ENCODE peak calls at places on chromosome 1, in eight cellular contexts. One of them, this sample, is unnamed.

GRCh38 chr1:238783633-238784032 is 602.7 kb upstream of the CHRM3 start:
- DNase-seq in heart right ventricle: no peak
- DNase-seq in mucosa of descending colon: no peak
- DNase-seq in fibroblast of mammary gland: no peak
- DNase-seq in K562: no peak
- DNase-seq in foreskin fibroblast: no peak
- DNase-seq in fibroblast of pulmonary artery: no peak
- DNase-seq in pancreas: no peak
- DNase-seq in this sample: no peak

GRCh38 chr1:207962716-207963428 is 51.9 kb upstream of the CD34 start:
- DNase-seq in fibroblast of mammary gland: peak
- DNase-seq in mucosa of descending colon: peak
- DNase-seq in heart right ventricle: peak
- DNase-seq in pancreas: peak
- DNase-seq in fibroblast of pulmonary artery: peak
- DNase-seq in foreskin fibroblast: peak
- DNase-seq in K562: no peak
- DNase-seq in this sample: no peak

GRCh38 chr1:29824478-29825273 is 588.4 kb downstream of the PTPRU start:
- DNase-seq in K562: no peak
- DNase-seq in fibroblast of pulmonary artery: no peak
- DNase-seq in fibroblast of mammary gland: no peak
- DNase-seq in heart right ventricle: no peak
- DNase-seq in pancreas: no peak
- DNase-seq in mucosa of descending colon: no peak
- DNase-seq in foreskin fibroblast: no peak
- DNase-seq in this sample: no peak

GRCh38 chr1:43582162-43582566 is 51.5 kb downstream of the PTPRF start:
- DNase-seq in mucosa of descending colon: peak
- DNase-seq in foreskin fibroblast: peak
- DNase-seq in pancreas: no peak
- DNase-seq in fibroblast of pulmonary artery: peak
- DNase-seq in K562: peak
- DNase-seq in heart right ventricle: no peak
- DNase-seq in fibroblast of mammary gland: peak
- DNase-seq in this sample: peak

GRCh38 chr1:61825398-61825797 is 83.1 kb downstream of the PATJ start:
- DNase-seq in pancreas: no peak
- DNase-seq in heart right ventricle: no peak
- DNase-seq in mucosa of descending colon: no peak
- DNase-seq in foreskin fibroblast: no peak
- DNase-seq in fibroblast of pulmonary artery: no peak
- DNase-seq in fibroblast of mammary gland: no peak
- DNase-seq in K562: no peak
- DNase-seq in this sample: no peak

GRCh38 chr1:160675641-160676410 is 29.0 kb upstream of the SLAMF1 start:
- DNase-seq in pancreas: peak
- DNase-seq in heart right ventricle: peak
- DNase-seq in fibroblast of pulmonary artery: peak
- DNase-seq in fibroblast of mammary gland: peak
- DNase-seq in K562: peak
- DNase-seq in mucosa of descending colon: peak
- DNase-seq in foreskin fibroblast: peak
- DNase-seq in this sample: peak

GRCh38 chr1:224635356-224635755 is 19.2 kb downstream of the CNIH3 start:
- DNase-seq in fibroblast of pulmonary artery: peak
- DNase-seq in foreskin fibroblast: peak
- DNase-seq in K562: no peak
- DNase-seq in pancreas: peak
- DNase-seq in heart right ventricle: no peak
- DNase-seq in mucosa of descending colon: no peak
- DNase-seq in fibroblast of mammary gland: peak
- DNase-seq in this sample: peak

GRCh38 chr1:91346824-91347223 is 57.8 kb downstream of the HFM1 start:
- DNase-seq in mucosa of descending colon: no peak
- DNase-seq in heart right ventricle: no peak
- DNase-seq in fibroblast of mammary gland: no peak
- DNase-seq in foreskin fibroblast: no peak
- DNase-seq in K562: no peak
- DNase-seq in fibroblast of pulmonary artery: no peak
- DNase-seq in pancreas: no peak
- DNase-seq in this sample: no peak

GRCh38 chr1:69662321-69662720 is 94.6 kb downstream of the LRRC7 start:
- DNase-seq in pancreas: no peak
- DNase-seq in fibroblast of mammary gland: no peak
- DNase-seq in fibroblast of pulmonary artery: no peak
- DNase-seq in heart right ventricle: no peak
- DNase-seq in mucosa of descending colon: no peak
- DNase-seq in K562: no peak
- DNase-seq in foreskin fibroblast: no peak
- DNase-seq in this sample: no peak

GRCh38 chr1:31763671-31764306 is 351 bp downstream of the ADGRB2 start:
- DNase-seq in K562: no peak
- DNase-seq in fibroblast of mammary gland: no peak
- DNase-seq in mucosa of descending colon: no peak
- DNase-seq in fibroblast of pulmonary artery: no peak
- DNase-seq in heart right ventricle: no peak
- DNase-seq in foreskin fibroblast: no peak
- DNase-seq in pancreas: no peak
- DNase-seq in this sample: no peak

GRCh38 chr1:184626076-184627011 is 128.3 kb downstream of the EDEM3 start:
- DNase-seq in K562: no peak
- DNase-seq in heart right ventricle: peak
- DNase-seq in fibroblast of mammary gland: no peak
- DNase-seq in foreskin fibroblast: no peak
- DNase-seq in pancreas: no peak
- DNase-seq in fibroblast of pulmonary artery: no peak
- DNase-seq in mucosa of descending colon: no peak
- DNase-seq in this sample: no peak

GRCh38 chr1:55285849-55286248 is 70.7 kb upstream of the USP24 start:
- DNase-seq in fibroblast of mammary gland: peak
- DNase-seq in heart right ventricle: no peak
- DNase-seq in fibroblast of pulmonary artery: no peak
- DNase-seq in K562: no peak
- DNase-seq in pancreas: no peak
- DNase-seq in foreskin fibroblast: no peak
- DNase-seq in mucosa of descending colon: no peak
- DNase-seq in this sample: peak

GRCh38 chr1:155011004-155011416 is 8.4 kb downstream of the ZBTB7B start:
- DNase-seq in mucosa of descending colon: no peak
- DNase-seq in foreskin fibroblast: no peak
- DNase-seq in fibroblast of pulmonary artery: no peak
- DNase-seq in pancreas: no peak
- DNase-seq in heart right ventricle: no peak
- DNase-seq in K562: no peak
- DNase-seq in fibroblast of mammary gland: no peak
- DNase-seq in this sample: no peak

GRCh38 chr1:155009742-155010141 is 7.1 kb downstream of the ZBTB7B start:
- DNase-seq in pancreas: no peak
- DNase-seq in K562: no peak
- DNase-seq in fibroblast of pulmonary artery: no peak
- DNase-seq in mucosa of descending colon: no peak
- DNase-seq in heart right ventricle: no peak
- DNase-seq in fibroblast of mammary gland: no peak
- DNase-seq in foreskin fibroblast: no peak
- DNase-seq in this sample: no peak

GRCh38 chr1:155008015-155008941 is 5.7 kb downstream of the ZBTB7B start:
- DNase-seq in pancreas: peak
- DNase-seq in K562: peak
- DNase-seq in heart right ventricle: no peak
- DNase-seq in foreskin fibroblast: no peak
- DNase-seq in fibroblast of pulmonary artery: no peak
- DNase-seq in fibroblast of mammary gland: no peak
- DNase-seq in mucosa of descending colon: peak
- DNase-seq in this sample: no peak

GRCh38 chr1:155010211-155010918 is 7.8 kb downstream of the ZBTB7B start:
- DNase-seq in K562: no peak
- DNase-seq in mucosa of descending colon: peak
- DNase-seq in pancreas: no peak
- DNase-seq in heart right ventricle: no peak
- DNase-seq in fibroblast of pulmonary artery: no peak
- DNase-seq in fibroblast of mammary gland: no peak
- DNase-seq in foreskin fibroblast: no peak
- DNase-seq in this sample: no peak

DNA sequence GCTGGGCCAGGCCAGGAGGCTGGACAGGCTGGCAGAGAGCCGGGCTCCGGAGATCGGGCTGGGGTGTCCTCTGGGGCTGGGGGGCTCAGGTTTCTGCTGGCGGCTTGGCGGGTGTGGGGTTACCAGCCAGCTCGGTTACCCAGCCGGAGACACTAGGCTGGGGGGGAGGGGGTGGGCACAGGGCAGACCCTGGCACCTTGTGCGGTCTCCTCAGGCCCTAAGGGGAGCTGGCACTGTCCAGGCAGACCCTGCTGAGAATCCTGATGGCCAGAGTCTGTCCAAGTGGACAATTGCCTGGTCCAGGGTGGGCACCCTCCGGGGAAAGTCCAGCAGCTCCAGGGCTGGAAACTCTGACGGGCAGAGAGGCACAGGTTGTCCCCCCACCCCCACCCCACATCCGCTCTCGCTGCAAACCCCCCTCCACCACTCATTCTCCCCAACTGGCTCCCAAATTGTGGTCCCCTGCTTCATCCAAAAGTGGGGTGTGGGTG is 6.7 kb downstream of the ZBTB7B start:
- DNase-seq in fibroblast of mammary gland: no peak
- DNase-seq in foreskin fibroblast: no peak
- DNase-seq in K562: no peak
- DNase-seq in pancreas: no peak
- DNase-seq in fibroblast of pulmonary artery: no peak
- DNase-seq in heart right ventricle: no peak
- DNase-seq in mucosa of descending colon: peak
- DNase-seq in this sample: no peak
- H3K4me3 ChIP-seq in fibroblast of mammary gland: no peak
- H3K4me3 ChIP-seq in foreskin fibroblast: no peak
- H3K4me3 ChIP-seq in K562: no peak
- H3K4me3 ChIP-seq in pancreas: no peak
- H3K4me3 ChIP-seq in fibroblast of pulmonary artery: no peak
- H3K4me3 ChIP-seq in heart right ventricle: peak
- H3K4me3 ChIP-seq in mucosa of descending colon: no peak
- H3K4me3 ChIP-seq in this sample: peak

DNA sequence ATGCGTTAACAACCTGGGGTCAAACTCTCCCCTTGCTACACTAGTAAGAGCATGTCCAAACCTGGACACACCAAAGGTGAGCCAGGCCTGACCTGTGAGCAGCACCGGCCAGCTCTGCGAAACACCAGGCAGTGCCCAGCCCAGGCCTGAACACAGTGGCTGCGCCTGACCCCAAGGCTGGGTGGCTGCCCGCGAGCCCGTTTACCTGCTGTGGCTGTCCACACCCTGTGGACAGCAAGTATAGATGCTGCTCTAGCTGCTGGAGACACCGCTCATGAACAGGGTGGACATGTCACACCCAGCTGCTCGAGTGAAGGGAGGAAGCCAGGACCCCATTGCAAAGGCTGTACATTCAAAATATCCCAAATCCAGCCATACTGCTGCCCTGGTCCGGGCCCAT is 7.6 kb upstream of the CCDC27 start:
- DNase-seq in heart right ventricle: no peak
- DNase-seq in pancreas: peak
- DNase-seq in fibroblast of pulmonary artery: no peak
- DNase-seq in fibroblast of mammary gland: no peak
- DNase-seq in foreskin fibroblast: no peak
- DNase-seq in K562: no peak
- DNase-seq in mucosa of descending colon: peak
- DNase-seq in this sample: no peak
- TF ChIP-seq CTCF in heart right ventricle: no peak
- TF ChIP-seq CTCF in pancreas: no peak
- TF ChIP-seq CTCF in fibroblast of pulmonary artery: no peak
- TF ChIP-seq CTCF in fibroblast of mammary gland: no peak
- TF ChIP-seq CTCF in foreskin fibroblast: no peak
- TF ChIP-seq CTCF in K562: no peak
- TF ChIP-seq CTCF in mucosa of descending colon: no peak
- TF ChIP-seq CTCF in this sample: no peak

GRCh38 chr1:236060286-236060685 is 4.6 kb downstream of the NID1 start:
- DNase-seq in mucosa of descending colon: no peak
- DNase-seq in pancreas: no peak
- DNase-seq in K562: no peak
- DNase-seq in fibroblast of pulmonary artery: no peak
- DNase-seq in fibroblast of mammary gland: no peak
- DNase-seq in heart right ventricle: no peak
- DNase-seq in foreskin fibroblast: no peak
- DNase-seq in this sample: no peak
- H3K4me3 ChIP-seq in mucosa of descending colon: no peak
- H3K4me3 ChIP-seq in pancreas: no peak
- H3K4me3 ChIP-seq in K562: no peak
- H3K4me3 ChIP-seq in fibroblast of pulmonary artery: no peak
- H3K4me3 ChIP-seq in fibroblast of mammary gland: no peak
- H3K4me3 ChIP-seq in heart right ventricle: no peak
- H3K4me3 ChIP-seq in foreskin fibroblast: no peak
- H3K4me3 ChIP-seq in this sample: no peak

GRCh38 chr1:85708826-85709222 is 591 bp upstream of the ZNHIT6 start:
- DNase-seq in K562: peak
- DNase-seq in heart right ventricle: no peak
- DNase-seq in foreskin fibroblast: no peak
- DNase-seq in mucosa of descending colon: peak
- DNase-seq in pancreas: no peak
- DNase-seq in fibroblast of mammary gland: no peak
- DNase-seq in fibroblast of pulmonary artery: no peak
- DNase-seq in this sample: no peak

GRCh38 chr1:85707267-85707989 is 805 bp downstream of the ZNHIT6 start:
- DNase-seq in mucosa of descending colon: no peak
- DNase-seq in fibroblast of pulmonary artery: no peak
- DNase-seq in heart right ventricle: no peak
- DNase-seq in fibroblast of mammary gland: no peak
- DNase-seq in foreskin fibroblast: no peak
- DNase-seq in K562: peak
- DNase-seq in pancreas: no peak
- DNase-seq in this sample: no peak

GRCh38 chr1:85705940-85706339 is 2.3 kb downstream of the ZNHIT6 start:
- DNase-seq in pancreas: no peak
- DNase-seq in K562: no peak
- DNase-seq in fibroblast of mammary gland: no peak
- DNase-seq in foreskin fibroblast: no peak
- DNase-seq in mucosa of descending colon: no peak
- DNase-seq in fibroblast of pulmonary artery: no peak
- DNase-seq in heart right ventricle: no peak
- DNase-seq in this sample: no peak

DNA sequence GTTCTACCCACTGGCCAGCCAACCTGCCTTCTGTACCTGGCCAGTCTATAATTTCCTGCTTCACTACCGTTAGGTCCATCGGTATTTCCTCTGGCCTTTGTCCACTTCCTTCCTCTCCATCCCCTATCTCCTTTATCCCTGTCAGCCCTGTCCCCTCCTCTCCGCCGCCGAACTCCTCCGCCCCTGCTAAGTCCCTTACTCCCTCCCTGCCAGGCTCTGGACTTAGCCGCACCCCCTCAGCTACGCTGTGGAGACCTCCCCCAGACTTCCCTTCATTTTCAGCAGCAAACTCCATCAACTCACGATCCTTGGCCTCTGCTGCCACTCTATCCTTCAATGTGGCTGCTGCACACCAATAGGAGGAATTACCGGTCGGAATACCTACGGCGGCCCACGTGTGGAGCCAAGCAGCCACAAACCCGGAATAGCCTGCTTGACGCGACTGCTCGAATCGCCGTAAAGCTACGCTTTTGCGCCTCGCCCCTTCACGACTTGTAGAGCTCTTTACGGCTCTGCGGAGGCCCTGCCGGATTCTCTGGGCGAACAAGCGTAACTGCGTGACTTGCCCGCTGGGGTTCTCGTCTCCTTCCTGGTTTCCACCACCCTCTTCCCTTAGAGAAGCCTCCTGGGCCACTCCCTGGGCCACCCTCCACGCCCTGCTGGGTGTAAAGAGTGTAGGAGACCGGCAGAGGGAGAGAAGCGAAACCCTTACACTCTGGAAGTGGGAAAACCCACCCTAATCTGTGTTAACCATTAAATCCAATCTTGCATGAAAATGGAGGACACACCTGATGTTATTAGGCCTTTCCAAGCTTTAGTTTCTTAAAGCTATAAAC is at the start of gene ZNHIT6:
- DNase-seq in pancreas: peak
- DNase-seq in mucosa of descending colon: peak
- DNase-seq in foreskin fibroblast: peak
- DNase-seq in fibroblast of pulmonary artery: peak
- DNase-seq in heart right ventricle: peak
- DNase-seq in K562: peak
- DNase-seq in fibroblast of mammary gland: peak
- DNase-seq in this sample: peak
- TF ChIP-seq CTCF in pancreas: peak
- TF ChIP-seq CTCF in mucosa of descending colon: peak
- TF ChIP-seq CTCF in foreskin fibroblast: peak
- TF ChIP-seq CTCF in fibroblast of pulmonary artery: peak
- TF ChIP-seq CTCF in heart right ventricle: no peak
- TF ChIP-seq CTCF in K562: peak
- TF ChIP-seq CTCF in fibroblast of mammary gland: peak
- TF ChIP-seq CTCF in this sample: peak